ENCODE peak calls at places on chromosomes 5 and 9, in six cellular contexts. G is PC-3, V is cardiac muscle cell, U is B cell, L is Panc1, W is brain microvascular endothelial cell. I is an unnamed sample.

GRCh38 chr5:77300457-77300856 is 90.0 kb downstream of the PDE8B start:
- DNase-seq in G (no peak), V (no peak), U (no peak), L (no peak), W (no peak), I (no peak)

GRCh38 chr5:151191661-151192060 is 32.2 kb downstream of the CCDC69 start:
- DNase-seq in G (peak), V (no peak), U (no peak), L (no peak), W (no peak), I (no peak)

GRCh38 chr9:68507098-68507795 is 33.4 kb downstream of the TMEM252 start:
- DNase-seq in G (peak), V (peak), U (no peak), L (no peak), W (no peak), I (peak)

GRCh38 chr9:89483592-89484474 is 14.1 kb downstream of the SEMA4D start:
- DNase-seq in G (no peak), V (no peak), U (peak), L (no peak), W (no peak), I (peak)

GRCh38 chr9:37987467-37987981 is 81.5 kb downstream of the SHB start:
- DNase-seq in G (no peak), V (no peak), U (no peak), L (no peak), W (no peak), I (no peak)

GRCh38 chr5:40167283-40167682 is 512.4 kb upstream of the PTGER4 start:
- DNase-seq in G (no peak), V (no peak), U (no peak), L (no peak), W (no peak), I (no peak)

GRCh38 chr5:1175015-1175414 is 26.4 kb upstream of the SLC6A19 start:
- DNase-seq in G (no peak), V (no peak), U (no peak), L (no peak), W (no peak), I (no peak)

GRCh38 chr5:80569961-80570786 is at the start of gene ANKRD34B:
- DNase-seq in G (no peak), V (peak), U (no peak), L (no peak), W (no peak), I (peak)

GRCh38 chr5:178301641-178302040 is 69.0 kb upstream of the PHYKPL start:
- DNase-seq in G (no peak), V (no peak), U (no peak), L (no peak), W (no peak), I (no peak)

GRCh38 chr5:25020454-25020853 is 375.7 kb upstream of the CDH10 start:
- DNase-seq in G (no peak), V (no peak), U (no peak), L (no peak), W (no peak), I (no peak)

GRCh38 chr9:69104830-69105527 is 69.1 kb upstream of the TJP2 start:
- DNase-seq in G (peak), V (no peak), U (no peak), L (no peak), W (no peak), I (no peak)

GRCh38 chr9:127991757-127992274 is 11.0 kb upstream of the EEIG1 start:
- DNase-seq in G (no peak), V (no peak), U (peak), L (no peak), W (no peak), I (no peak)

GRCh38 chr5:102886586-102886985 is 131.5 kb downstream of the PAM start:
- DNase-seq in G (peak), V (no peak), U (no peak), L (no peak), W (no peak), I (no peak)

GRCh38 chr9:100064872-100065581 is 33.8 kb downstream of the ERP44 start:
- DNase-seq in G (peak), V (peak), U (no peak), L (peak), W (peak), I (no peak)

GRCh38 chr5:126780165-126780827 is 3.4 kb downstream of the LMNB1 start:
- DNase-seq in G (peak), V (peak), U (peak), L (no peak), W (peak), I (peak)

GRCh38 chr5:179607449-179607931 is 16.0 kb downstream of the HNRNPH1 start:
- DNase-seq in G (no peak), V (no peak), U (peak), L (no peak), W (no peak), I (no peak)

GRCh38 chr5:114184006-114184405 is 177.9 kb upstream of the KCNN2 start:
- DNase-seq in G (no peak), V (peak), U (no peak), L (no peak), W (no peak), I (no peak)

GRCh38 chr5:157858527-157859226 is at the start of gene CLINT1:
- DNase-seq in G (peak), V (peak), U (peak), L (no peak), W (peak), I (peak)

GRCh38 chr5:142587354-142587965 is 98.4 kb downstream of the FGF1 start:
- DNase-seq in G (peak), V (peak), U (no peak), L (no peak), W (peak), I (peak)

DNA sequence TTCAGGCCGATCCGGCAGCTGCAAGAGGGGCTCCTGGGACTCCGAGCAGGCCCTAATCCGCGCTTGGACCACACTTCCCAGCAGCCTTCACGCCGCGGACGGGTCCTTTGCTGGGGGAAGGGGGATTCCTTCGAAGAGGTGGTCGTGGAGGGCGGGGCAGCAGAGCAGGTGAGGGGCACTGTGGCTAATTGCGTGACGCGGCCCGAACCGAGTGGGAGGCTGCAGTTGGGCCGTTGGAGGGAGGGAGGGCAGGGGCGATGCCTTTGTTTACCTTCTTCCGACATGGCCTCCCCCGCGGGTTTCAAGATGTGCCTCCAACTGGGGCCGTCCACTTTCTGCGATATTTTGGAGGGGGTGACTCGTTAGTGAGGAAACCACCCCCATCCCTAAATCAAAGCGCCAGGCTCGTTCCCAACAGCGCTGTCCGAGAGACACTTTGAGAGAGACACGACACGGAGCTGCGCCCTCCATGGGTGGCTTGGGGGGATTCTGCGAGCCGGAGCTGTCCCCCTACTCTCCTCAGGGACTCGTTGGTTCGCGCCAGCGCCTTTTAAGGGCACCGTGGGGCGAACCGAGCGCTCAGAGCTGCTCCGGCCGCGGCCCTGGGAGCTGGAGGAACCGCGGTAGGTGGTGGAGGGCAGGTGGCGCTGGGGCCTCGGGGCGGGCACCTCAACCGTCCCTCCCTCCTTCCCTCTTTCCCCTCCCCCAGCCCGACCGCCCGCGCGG is at the start of gene FAM53C:
- DNase-seq in G (peak), V (peak), U (peak), L (peak), W (peak), I (peak)
- TF ChIP-seq CTCF in G (no peak), V (peak), U (no peak), L (no peak), W (peak), I (no peak)

GRCh38 chr9:134297082-134297415 is 29.2 kb upstream of the RXRA start:
- DNase-seq in G (no peak), V (no peak), U (no peak), L (no peak), W (no peak), I (no peak)
- TF ChIP-seq CTCF in G (no peak), V (no peak), U (no peak), L (no peak), W (no peak), I (no peak)

DNA sequence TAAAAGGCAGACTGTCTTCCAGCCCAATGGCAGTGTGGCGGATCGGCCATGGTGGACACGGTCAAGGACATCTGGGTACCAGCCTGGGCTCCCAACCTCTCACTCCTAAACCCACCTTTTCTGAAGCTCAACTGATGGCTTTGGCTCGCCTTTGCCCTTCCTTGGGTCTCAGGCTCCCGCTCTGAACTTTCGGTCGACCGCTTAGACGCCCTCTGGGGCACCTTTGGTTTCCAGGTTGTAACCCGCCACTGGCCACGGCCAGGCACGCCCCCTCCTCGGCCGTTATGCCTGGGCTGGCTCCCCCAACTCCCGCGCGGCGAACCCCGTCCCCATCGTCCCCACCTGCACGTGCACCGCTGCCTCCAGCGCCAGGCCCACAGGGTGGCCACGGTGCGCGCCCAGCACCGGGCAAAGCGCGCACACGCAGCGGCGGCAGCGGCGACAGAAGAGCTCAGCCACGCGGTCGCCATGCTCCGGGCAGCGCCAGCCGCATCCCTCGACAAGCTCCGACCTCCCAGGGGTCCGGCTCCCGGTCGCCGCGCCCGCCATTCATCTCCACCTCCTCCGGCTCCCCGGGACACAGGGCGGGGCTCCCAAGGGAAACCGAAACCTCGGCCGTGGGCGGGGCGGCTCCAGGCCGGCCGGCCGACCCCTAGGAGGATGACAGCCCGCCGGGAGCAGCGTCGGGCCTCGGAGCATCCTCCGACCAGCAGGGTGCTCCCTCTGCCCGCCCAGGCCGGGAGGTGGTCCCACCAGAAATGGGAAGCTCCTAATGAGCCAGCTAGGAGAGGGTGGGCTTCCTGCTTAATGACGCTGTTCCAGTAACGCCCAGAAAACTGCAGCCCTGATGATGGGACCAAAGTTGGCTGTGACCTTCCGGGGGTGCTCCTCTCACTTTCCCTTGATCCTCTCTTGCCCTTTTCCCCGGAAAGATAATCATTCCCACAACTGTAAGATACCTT is at the start of gene TRIM14:
- DNase-seq in G (peak), V (peak), U (peak), L (no peak), W (peak), I (peak)
- TF ChIP-seq CTCF in G (peak), V (peak), U (no peak), L (peak), W (peak), I (peak)

DNA sequence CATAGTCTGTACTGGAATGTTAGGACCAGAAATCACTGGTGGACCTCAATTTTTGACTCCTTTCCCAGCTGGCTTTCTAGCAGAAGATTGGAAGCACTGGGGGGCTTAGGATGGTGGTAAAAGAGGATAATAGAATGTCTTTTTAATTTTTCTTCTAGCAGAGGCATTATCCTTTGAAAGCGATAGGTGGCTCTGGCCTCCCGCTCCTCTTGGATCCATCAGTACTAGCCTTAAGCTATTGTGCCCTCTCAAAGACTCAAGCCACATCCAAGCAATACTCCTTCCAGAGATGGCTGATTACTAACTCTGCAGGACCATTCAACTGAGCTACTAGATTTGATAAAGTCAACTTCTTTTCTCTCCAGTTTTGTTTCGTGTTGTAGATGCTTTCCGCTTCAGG is 610.6 kb downstream of the CDH12 start:
- DNase-seq in G (peak), V (no peak), U (no peak), L (no peak), W (no peak), I (no peak)
- TF ChIP-seq CTCF in G (peak), V (no peak), U (no peak), L (no peak), W (no peak), I (no peak)

GRCh38 chr5:37047947-37048346 is 171.4 kb downstream of the NIPBL start:
- DNase-seq in G (no peak), V (no peak), U (no peak), L (no peak), W (no peak), I (no peak)

GRCh38 chr5:37039824-37040223 is 163.3 kb downstream of the NIPBL start:
- DNase-seq in G (no peak), V (no peak), U (no peak), L (no peak), W (no peak), I (no peak)

GRCh38 chr5:37044120-37044519 is 167.6 kb downstream of the NIPBL start:
- DNase-seq in G (no peak), V (no peak), U (no peak), L (no peak), W (no peak), I (no peak)

GRCh38 chr5:37045703-37046102 is 169.1 kb downstream of the NIPBL start:
- DNase-seq in G (no peak), V (no peak), U (no peak), L (no peak), W (no peak), I (no peak)

DNA sequence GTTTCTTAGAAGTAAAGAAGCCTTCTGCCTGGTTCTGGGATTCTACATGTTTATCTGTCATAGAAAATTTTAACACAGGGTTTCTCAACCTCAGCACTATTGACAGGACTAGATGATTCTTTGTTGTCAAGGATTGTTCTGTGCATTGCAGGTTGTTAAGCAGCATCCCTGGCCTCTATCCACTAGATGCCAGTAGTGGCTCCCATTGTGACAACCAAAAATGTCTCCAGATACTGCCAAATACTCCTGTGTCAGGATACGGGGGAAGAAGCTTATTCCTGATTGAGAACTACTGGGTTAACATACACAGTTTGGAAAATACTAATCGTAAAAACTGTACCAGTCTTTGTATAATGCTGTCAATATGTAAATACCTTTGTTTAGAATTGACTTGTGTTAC is 167.1 kb downstream of the NIPBL start:
- DNase-seq in G (peak), V (peak), U (no peak), L (peak), W (no peak), I (no peak)
- TF ChIP-seq CTCF in G (peak), V (peak), U (no peak), L (peak), W (peak), I (no peak)

GRCh38 chr9:8762676-8763075 is 963.1 kb upstream of the DMAC1 start:
- DNase-seq in G (no peak), V (no peak), U (no peak), L (no peak), W (no peak), I (no peak)
- TF ChIP-seq CTCF in G (no peak), V (no peak), U (no peak), L (no peak), W (no peak), I (no peak)

GRCh38 chr5:139393497-139394122 is 1.3 kb downstream of the PROB1 start:
- DNase-seq in G (no peak), V (no peak), U (no peak), L (no peak), W (no peak), I (no peak)

GRCh38 chr5:139392324-139392677 is 2.6 kb upstream of the MZB1 start:
- DNase-seq in G (no peak), V (no peak), U (no peak), L (no peak), W (no peak), I (no peak)

GRCh38 chr5:139391570-139392323 is 2.0 kb upstream of the MZB1 start:
- DNase-seq in G (peak), V (no peak), U (no peak), L (no peak), W (no peak), I (no peak)

GRCh38 chr5:139394123-139394653 is 716 bp downstream of the PROB1 start:
- DNase-seq in G (no peak), V (peak), U (peak), L (no peak), W (no peak), I (peak)

GRCh38 chr5:139392678-139393496 is 2.0 kb downstream of the PROB1 start:
- DNase-seq in G (peak), V (peak), U (peak), L (peak), W (peak), I (peak)
- TF ChIP-seq CTCF in G (peak), V (peak), U (peak), L (peak), W (peak), I (peak)

I was measured in GM20000.